ENCODE peak calls at places on chromosomes 11 and 22, in seven cellular contexts. One of them, this sample, is unnamed.

GRCh38 chr11:92801685-92802084 is 167.8 kb upstream of the MTNR1B start:
- DNase-seq in GM12878: no peak
- DNase-seq in HepG2: no peak
- DNase-seq in H1: no peak
- DNase-seq in HCT116: no peak
- DNase-seq in K562: no peak
- DNase-seq in SK-N-SH: no peak
- DNase-seq in this sample: no peak

GRCh38 chr11:123587044-123587443 is 67.4 kb downstream of the SCN3B start:
- DNase-seq in GM12878: no peak
- DNase-seq in H1: no peak
- DNase-seq in SK-N-SH: no peak
- DNase-seq in K562: no peak
- DNase-seq in HepG2: peak; percentile 14
- DNase-seq in HCT116: no peak
- DNase-seq in this sample: no peak

GRCh38 chr22:28899199-28899853 is 16.0 kb downstream of the ZNRF3 start:
- DNase-seq in GM12878: no peak
- DNase-seq in HepG2: no peak
- DNase-seq in HCT116: no peak
- DNase-seq in SK-N-SH: no peak
- DNase-seq in K562: no peak
- DNase-seq in H1: no peak
- DNase-seq in this sample: no peak

GRCh38 chr11:70761094-70761905 is 363.0 kb downstream of the CTTN start:
- DNase-seq in K562: peak; percentile 42
- DNase-seq in GM12878: no peak
- DNase-seq in HepG2: no peak
- DNase-seq in HCT116: no peak
- DNase-seq in H1: no peak
- DNase-seq in SK-N-SH: no peak
- DNase-seq in this sample: no peak

GRCh38 chr11:7910389-7910788 is 20.7 kb downstream of the OR10A6 start:
- DNase-seq in HCT116: no peak
- DNase-seq in GM12878: no peak
- DNase-seq in SK-N-SH: no peak
- DNase-seq in H1: no peak
- DNase-seq in HepG2: no peak
- DNase-seq in K562: no peak
- DNase-seq in this sample: no peak

GRCh38 chr11:111912535-111912934 is at the start of gene HSPB2:
- DNase-seq in SK-N-SH: no peak
- DNase-seq in HepG2: no peak
- DNase-seq in HCT116: no peak
- DNase-seq in GM12878: no peak
- DNase-seq in K562: peak; percentile 72
- DNase-seq in H1: no peak
- DNase-seq in this sample: no peak

GRCh38 chr11:10246991-10247390 is 47.0 kb downstream of the SBF2 start:
- DNase-seq in HepG2: no peak
- DNase-seq in HCT116: no peak
- DNase-seq in GM12878: no peak
- DNase-seq in SK-N-SH: no peak
- DNase-seq in H1: no peak
- DNase-seq in K562: no peak
- DNase-seq in this sample: no peak

GRCh38 chr11:2704356-2704755 is 4.6 kb upstream of the KCNQ1OT1 start:
- DNase-seq in K562: no peak
- DNase-seq in HCT116: no peak
- DNase-seq in GM12878: no peak
- DNase-seq in SK-N-SH: no peak
- DNase-seq in HepG2: no peak
- DNase-seq in H1: no peak
- DNase-seq in this sample: no peak

GRCh38 chr22:44840611-44841322 is 88.4 kb downstream of the ARHGAP8 start:
- DNase-seq in H1: no peak
- DNase-seq in K562: no peak
- DNase-seq in GM12878: no peak
- DNase-seq in HCT116: no peak
- DNase-seq in HepG2: no peak
- DNase-seq in SK-N-SH: no peak
- DNase-seq in this sample: no peak

GRCh38 chr22:29715705-29716104 is 4.1 kb upstream of the CABP7 start:
- DNase-seq in GM12878: no peak
- DNase-seq in SK-N-SH: no peak
- DNase-seq in HepG2: no peak
- DNase-seq in K562: no peak
- DNase-seq in HCT116: no peak
- DNase-seq in H1: no peak
- DNase-seq in this sample: no peak

GRCh38 chr11:75583710-75584658 is 21.9 kb downstream of the SERPINH1 start:
- DNase-seq in HepG2: no peak
- DNase-seq in H1: no peak
- DNase-seq in HCT116: no peak
- DNase-seq in SK-N-SH: peak; percentile 87
- DNase-seq in GM12878: no peak
- DNase-seq in K562: peak; percentile 49
- DNase-seq in this sample: no peak

GRCh38 chr11:107840120-107840479 is 18.5 kb downstream of the SLC35F2 start:
- DNase-seq in K562: no peak
- DNase-seq in HCT116: no peak
- DNase-seq in H1: no peak
- DNase-seq in HepG2: no peak
- DNase-seq in GM12878: no peak
- DNase-seq in SK-N-SH: no peak
- DNase-seq in this sample: no peak

GRCh38 chr11:120068114-120068573 is 69.8 kb downstream of the TRIM29 start:
- DNase-seq in SK-N-SH: peak; percentile 75
- DNase-seq in K562: no peak
- DNase-seq in HepG2: no peak
- DNase-seq in HCT116: no peak
- DNase-seq in H1: no peak
- DNase-seq in GM12878: no peak
- DNase-seq in this sample: no peak

GRCh38 chr22:26677217-26677616 is 19.8 kb downstream of the MIAT start:
- DNase-seq in K562: no peak
- DNase-seq in HepG2: no peak
- DNase-seq in SK-N-SH: no peak
- DNase-seq in HCT116: no peak
- DNase-seq in GM12878: no peak
- DNase-seq in H1: no peak
- DNase-seq in this sample: no peak

GRCh38 chr11:36304349-36304748 is 8.3 kb downstream of the PRR5L start:
- DNase-seq in SK-N-SH: no peak
- DNase-seq in H1: no peak
- DNase-seq in HepG2: no peak
- DNase-seq in K562: no peak
- DNase-seq in GM12878: no peak
- DNase-seq in HCT116: no peak
- DNase-seq in this sample: no peak

GRCh38 chr11:76283190-76283589 is 76.9 kb upstream of the WNT11 start:
- DNase-seq in H1: no peak
- DNase-seq in HepG2: no peak
- DNase-seq in K562: no peak
- DNase-seq in HCT116: no peak
- DNase-seq in SK-N-SH: no peak
- DNase-seq in GM12878: no peak
- DNase-seq in this sample: no peak

GRCh38 chr11:122343247-122343646 is 227.2 kb upstream of the BLID start:
- DNase-seq in HepG2: no peak
- DNase-seq in HCT116: no peak
- DNase-seq in SK-N-SH: no peak
- DNase-seq in H1: no peak
- DNase-seq in GM12878: no peak
- DNase-seq in K562: no peak
- DNase-seq in this sample: no peak

GRCh38 chr22:48327721-48328120 is 1500.0 kb downstream of the BRD1 start:
- DNase-seq in HepG2: no peak
- DNase-seq in HCT116: no peak
- DNase-seq in GM12878: no peak
- DNase-seq in H1: no peak
- DNase-seq in SK-N-SH: no peak
- DNase-seq in K562: no peak
- DNase-seq in this sample: no peak

GRCh38 chr22:42880815-42881214 is 23.7 kb upstream of the ARFGAP3 start:
- DNase-seq in GM12878: no peak
- DNase-seq in SK-N-SH: no peak
- DNase-seq in HepG2: no peak
- DNase-seq in H1: no peak
- DNase-seq in HCT116: no peak
- DNase-seq in K562: no peak
- DNase-seq in this sample: no peak
- TF ChIP-seq YY1 in GM12878: no peak
- TF ChIP-seq YY1 in SK-N-SH: no peak
- TF ChIP-seq YY1 in HepG2: no peak
- TF ChIP-seq YY1 in H1: no peak
- TF ChIP-seq YY1 in HCT116: no peak
- TF ChIP-seq YY1 in K562: no peak
- TF ChIP-seq YY1 in this sample: no peak

DNA sequence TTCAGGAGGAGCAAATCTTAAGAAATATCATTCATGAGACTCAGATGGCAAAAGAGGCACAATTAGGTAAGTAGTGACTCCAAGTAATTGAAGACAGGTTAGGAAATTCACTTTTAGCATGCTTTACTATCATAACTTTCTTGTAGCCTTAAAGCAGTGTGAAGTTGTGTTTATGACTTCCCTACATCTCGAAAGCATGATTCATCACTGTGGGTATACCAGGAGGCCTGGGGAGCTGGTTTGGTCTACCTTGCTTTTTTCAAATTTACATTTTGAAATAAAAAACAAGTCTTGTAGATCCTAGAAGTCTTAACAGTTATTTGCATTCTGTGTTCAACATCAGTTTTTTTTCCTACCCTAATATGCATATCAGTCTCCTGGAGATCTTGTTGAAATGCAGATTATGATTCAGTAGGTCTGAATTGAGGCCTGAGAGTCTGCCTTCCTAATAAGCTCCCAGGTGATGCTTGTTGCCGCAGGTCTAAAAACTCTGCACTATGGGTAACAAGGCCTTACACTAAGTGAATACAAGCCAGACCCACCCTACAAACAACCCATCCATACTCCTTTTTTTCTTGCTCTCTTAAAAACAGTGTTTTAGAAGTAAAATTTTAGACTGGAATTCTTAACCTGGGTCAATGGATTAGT is 41.4 kb downstream of the TTC17 start:
- DNase-seq in HepG2: no peak
- DNase-seq in SK-N-SH: no peak
- DNase-seq in K562: no peak
- DNase-seq in HCT116: no peak
- DNase-seq in H1: no peak
- DNase-seq in GM12878: no peak
- DNase-seq in this sample: no peak
- TF ChIP-seq YY1 in HepG2: no peak
- TF ChIP-seq YY1 in SK-N-SH: no peak
- TF ChIP-seq YY1 in K562: no peak
- TF ChIP-seq YY1 in HCT116: no peak
- TF ChIP-seq YY1 in H1: no peak
- TF ChIP-seq YY1 in GM12878: no peak
- TF ChIP-seq YY1 in this sample: no peak

GRCh38 chr11:73156114-73156513 is 14.0 kb upstream of the FCHSD2 start:
- DNase-seq in GM12878: no peak
- DNase-seq in H1: no peak
- DNase-seq in K562: no peak
- DNase-seq in HCT116: no peak
- DNase-seq in HepG2: no peak
- DNase-seq in SK-N-SH: no peak
- DNase-seq in this sample: no peak

GRCh38 chr11:73151371-73151870 is 9.3 kb upstream of the FCHSD2 start:
- DNase-seq in HCT116: no peak
- DNase-seq in GM12878: no peak
- DNase-seq in HepG2: no peak
- DNase-seq in K562: no peak
- DNase-seq in SK-N-SH: no peak
- DNase-seq in H1: no peak
- DNase-seq in this sample: no peak

GRCh38 chr11:73152086-73152853 is 10.2 kb upstream of the FCHSD2 start:
- DNase-seq in HepG2: no peak
- DNase-seq in K562: no peak
- DNase-seq in H1: no peak
- DNase-seq in SK-N-SH: no peak
- DNase-seq in HCT116: no peak
- DNase-seq in GM12878: no peak
- DNase-seq in this sample: no peak

GRCh38 chr11:73154178-73154577 is 12.1 kb upstream of the FCHSD2 start:
- DNase-seq in HCT116: no peak
- DNase-seq in H1: no peak
- DNase-seq in SK-N-SH: no peak
- DNase-seq in K562: no peak
- DNase-seq in HepG2: no peak
- DNase-seq in GM12878: peak; percentile 95
- DNase-seq in this sample: no peak

DNA sequence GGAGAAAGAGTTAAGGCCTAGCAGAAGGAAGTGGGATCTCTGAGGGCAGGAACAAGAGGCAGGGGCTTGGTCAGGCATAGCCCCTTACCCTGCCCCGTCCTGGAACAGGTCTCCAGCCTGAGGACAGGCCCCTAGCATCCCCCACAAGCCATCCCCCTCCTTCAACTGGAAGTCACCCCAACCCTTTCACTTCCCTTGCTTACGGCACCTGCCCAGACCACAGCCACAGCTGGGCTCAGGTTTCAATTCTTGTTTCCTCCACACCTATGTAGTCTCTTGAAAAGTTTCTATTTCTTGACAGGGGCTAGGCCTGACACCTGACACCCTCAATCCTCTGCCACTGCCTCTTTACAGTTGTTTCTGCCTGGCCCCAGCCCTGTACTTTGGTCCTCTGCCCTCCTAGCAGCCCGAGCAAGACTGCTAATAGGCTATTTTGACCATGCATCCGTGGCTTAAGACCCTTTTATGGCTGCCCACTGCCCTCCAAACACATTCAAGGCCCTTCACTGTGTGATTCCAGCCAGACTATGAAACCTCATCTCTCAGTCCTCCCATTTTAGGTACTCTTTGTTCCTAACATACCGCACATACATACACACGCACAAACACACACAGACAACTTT is 10.9 kb upstream of the FCHSD2 start:
- DNase-seq in K562: no peak
- DNase-seq in H1: no peak
- DNase-seq in HepG2: no peak
- DNase-seq in SK-N-SH: no peak
- DNase-seq in GM12878: peak; percentile 97
- DNase-seq in HCT116: no peak
- DNase-seq in this sample: no peak
- TF ChIP-seq YY1 in K562: no peak
- TF ChIP-seq YY1 in H1: no peak
- TF ChIP-seq YY1 in HepG2: no peak
- TF ChIP-seq YY1 in SK-N-SH: no peak
- TF ChIP-seq YY1 in GM12878: peak; percentile 8
- TF ChIP-seq YY1 in HCT116: no peak
- TF ChIP-seq YY1 in this sample: no peak

DNA sequence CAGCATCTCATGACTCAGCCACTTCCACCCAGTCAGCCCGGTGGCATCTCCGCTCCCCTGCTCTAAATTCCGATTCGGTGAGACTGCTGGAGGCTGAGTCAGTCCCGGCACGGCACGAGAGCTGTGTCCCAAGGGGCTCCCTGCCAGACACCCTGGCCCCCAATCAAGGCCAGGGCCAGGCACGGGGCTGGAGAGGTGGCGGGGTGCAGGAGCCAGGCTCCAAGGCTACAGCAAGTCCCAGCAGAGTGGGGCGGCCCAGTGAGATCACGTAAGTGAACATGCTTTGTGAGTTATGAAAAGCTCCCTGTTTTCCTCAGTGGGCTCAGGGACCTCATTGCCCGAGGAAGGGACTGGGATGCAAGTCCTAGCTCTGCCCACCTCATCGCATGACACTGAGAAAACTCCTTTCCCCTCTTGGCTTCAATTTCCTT is 3.0 kb downstream of the C11orf68 start:
- DNase-seq in SK-N-SH: no peak
- DNase-seq in HepG2: peak; percentile 74
- DNase-seq in H1: no peak
- DNase-seq in HCT116: peak; percentile 89
- DNase-seq in GM12878: no peak
- DNase-seq in K562: no peak
- DNase-seq in this sample: peak; percentile 62
- TF ChIP-seq YY1 in SK-N-SH: no peak
- TF ChIP-seq YY1 in HepG2: no peak
- TF ChIP-seq YY1 in H1: no peak
- TF ChIP-seq YY1 in HCT116: no peak
- TF ChIP-seq YY1 in GM12878: no peak
- TF ChIP-seq YY1 in K562: no peak
- TF ChIP-seq YY1 in this sample: no peak